ENCODE peak calls at places on chromosomes 2 and 18, in eight cellular contexts. P is BJ, Z is endothelial cell of umbilical vein, U is HFF-Myc, R is body of pancreas, N is AG04449, M is right lobe of liver, B is cardiac muscle cell. G is an unnamed sample.

GRCh38 chr2:69185807-69186206 is 172.8 kb downstream of the ANTXR1 start:
- DNase-seq in P (no peak), Z (no peak), U (no peak), R (no peak), N (no peak), M (no peak), B (no peak), G (no peak)

GRCh38 chr2:1742680-1743395 is 1.5 kb downstream of the PXDN start:
- DNase-seq in P (peak), Z (peak), U (peak), R (no peak), N (no peak), M (peak), B (peak), G (peak)

GRCh38 chr2:58131191-58132011 is 84.8 kb downstream of the VRK2 start:
- DNase-seq in P (no peak), Z (peak), U (no peak), R (peak), N (no peak), M (no peak), B (peak), G (no peak)

GRCh38 chr2:106983305-106983704 is 97.3 kb upstream of the ST6GAL2 start:
- DNase-seq in P (no peak), Z (no peak), U (no peak), R (no peak), N (no peak), M (no peak), B (no peak), G (no peak)

GRCh38 chr2:213932-214693 is 49.7 kb downstream of the SH3YL1 start:
- DNase-seq in P (no peak), Z (no peak), U (no peak), R (peak), N (no peak), M (peak), B (no peak), G (no peak)

GRCh38 chr2:95300391-95300938 is 3.3 kb downstream of the KCNIP3 start:
- DNase-seq in P (no peak), Z (no peak), U (no peak), R (no peak), N (no peak), M (no peak), B (peak), G (no peak)

GRCh38 chr18:64208531-64208930 is 59.6 kb upstream of the LINC00305 start:
- DNase-seq in P (no peak), Z (no peak), U (no peak), R (no peak), N (no peak), M (no peak), B (no peak), G (no peak)

GRCh38 chr18:52278191-52278590 is 61.8 kb upstream of the DCC start:
- DNase-seq in P (no peak), Z (no peak), U (no peak), R (no peak), N (no peak), M (no peak), B (no peak), G (peak)

GRCh38 chr2:138708682-138709241 is 71.4 kb downstream of the NXPH2 start:
- DNase-seq in P (no peak), Z (no peak), U (no peak), R (no peak), N (no peak), M (no peak), B (peak), G (no peak)

GRCh38 chr2:212726403-212726802 is 187.8 kb upstream of the ERBB4 start:
- DNase-seq in P (no peak), Z (no peak), U (no peak), R (no peak), N (no peak), M (no peak), B (no peak), G (no peak)

GRCh38 chr2:167943877-167944276 is 303.5 kb downstream of the STK39 start:
- DNase-seq in P (no peak), Z (no peak), U (no peak), R (no peak), N (no peak), M (no peak), B (no peak), G (peak)

GRCh38 chr2:120879401-120880295 is 144.0 kb downstream of the GLI2 start:
- DNase-seq in P (no peak), Z (no peak), U (no peak), R (no peak), N (no peak), M (no peak), B (no peak), G (no peak)

GRCh38 chr2:98118852-98119251 is 31.9 kb downstream of the VWA3B start:
- DNase-seq in P (no peak), Z (no peak), U (no peak), R (no peak), N (no peak), M (no peak), B (no peak), G (no peak)

GRCh38 chr2:151243468-151243867 is 18.2 kb downstream of the RBM43 start:
- DNase-seq in P (no peak), Z (no peak), U (no peak), R (no peak), N (no peak), M (no peak), B (no peak), G (no peak)

GRCh38 chr2:177670791-177671528 is 278.4 kb downstream of the AGPS start:
- DNase-seq in P (no peak), Z (no peak), U (no peak), R (no peak), N (no peak), M (no peak), B (no peak), G (no peak)

GRCh38 chr18:71237636-71238035 is 948.8 kb downstream of the SOCS6 start:
- DNase-seq in P (no peak), Z (no peak), U (no peak), R (no peak), N (no peak), M (no peak), B (no peak), G (no peak)

GRCh38 chr2:164514491-164514890 is 106.8 kb downstream of the GRB14 start:
- DNase-seq in P (no peak), Z (peak), U (no peak), R (no peak), N (no peak), M (no peak), B (no peak), G (peak)

GRCh38 chr2:26043862-26044736 is 10.2 kb downstream of the RAB10 start:
- DNase-seq in P (no peak), Z (peak), U (no peak), R (peak), N (no peak), M (peak), B (no peak), G (no peak)

GRCh38 chr2:48145845-48146452 is 239.7 kb upstream of the FBXO11 start:
- DNase-seq in P (no peak), Z (no peak), U (no peak), R (no peak), N (no peak), M (no peak), B (peak), G (no peak)

GRCh38 chr2:1796581-1796930 is 52.2 kb upstream of the PXDN start:
- DNase-seq in P (no peak), Z (no peak), U (no peak), R (no peak), N (no peak), M (no peak), B (no peak), G (no peak)

GRCh38 chr2:46377666-46378560 is 80.7 kb downstream of the EPAS1 start:
- DNase-seq in P (no peak), Z (no peak), U (no peak), R (no peak), N (no peak), M (no peak), B (no peak), G (no peak)

GRCh38 chr2:205496370-205496769 is 185.9 kb upstream of the NRP2 start:
- DNase-seq in P (no peak), Z (no peak), U (no peak), R (no peak), N (no peak), M (no peak), B (no peak), G (no peak)
- TF ChIP-seq CTCF in P (peak), Z (no peak), U (no peak), R (no peak), N (no peak), M (no peak), B (no peak), G (no peak)

DNA sequence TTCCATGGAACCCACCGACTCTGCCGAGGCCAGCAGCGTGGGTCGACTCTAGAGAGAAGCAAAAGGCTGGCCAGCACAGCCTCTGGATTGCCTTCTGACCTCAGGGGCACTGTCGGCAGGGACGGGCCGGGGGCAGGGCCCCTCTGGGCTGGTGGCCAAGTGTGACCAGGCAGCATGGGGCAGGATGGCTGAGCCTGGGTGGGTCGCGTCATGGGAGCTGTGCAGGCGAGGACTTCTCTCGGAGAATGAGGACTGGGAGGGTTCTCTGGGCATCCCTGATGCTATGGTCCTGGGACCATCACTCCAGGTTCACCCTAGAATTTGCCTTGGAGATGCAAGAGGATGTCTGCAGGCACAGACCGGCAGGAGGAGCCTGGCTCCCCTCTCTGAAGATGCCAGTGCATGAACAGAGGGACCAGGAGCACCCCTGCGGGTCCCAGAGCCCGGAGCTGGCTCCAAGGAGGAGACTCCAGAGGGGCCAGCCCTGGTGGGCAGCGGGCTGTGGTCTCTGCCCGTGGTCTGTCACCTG is 289.2 kb downstream of the NDUFA10 start:
- DNase-seq in P (no peak), Z (no peak), U (no peak), R (no peak), N (no peak), M (no peak), B (no peak), G (no peak)
- H3K4me3 ChIP-seq in P (no peak), Z (no peak), U (no peak), R (no peak), N (no peak), M (no peak), B (no peak), G (no peak)

GRCh38 chr2:162559194-162559593 is 215.3 kb downstream of the GCA start:
- DNase-seq in P (no peak), Z (no peak), U (no peak), R (no peak), N (no peak), M (no peak), B (no peak), G (no peak)

GRCh38 chr2:162556996-162557395 is 213.1 kb downstream of the GCA start:
- DNase-seq in P (no peak), Z (no peak), U (no peak), R (no peak), N (no peak), M (no peak), B (no peak), G (no peak)

GRCh38 chr2:162565666-162566065 is 221.7 kb downstream of the GCA start:
- DNase-seq in P (no peak), Z (no peak), U (no peak), R (no peak), N (no peak), M (no peak), B (no peak), G (no peak)

GRCh38 chr2:162560291-162560690 is 216.4 kb downstream of the GCA start:
- DNase-seq in P (no peak), Z (no peak), U (no peak), R (no peak), N (no peak), M (no peak), B (no peak), G (no peak)
- TF ChIP-seq CTCF in P (no peak), Z (no peak), U (no peak), R (no peak), N (no peak), M (no peak), B (no peak), G (no peak)

GRCh38 chr2:161120775-161121174 is 39.5 kb upstream of the TANK start:
- DNase-seq in P (no peak), Z (no peak), U (no peak), R (no peak), N (no peak), M (no peak), B (no peak), G (no peak)

GRCh38 chr2:161121622-161122021 is 38.6 kb upstream of the TANK start:
- DNase-seq in P (no peak), Z (no peak), U (no peak), R (no peak), N (no peak), M (no peak), B (no peak), G (no peak)

GRCh38 chr2:161123531-161124030 is 36.6 kb upstream of the TANK start:
- DNase-seq in P (no peak), Z (no peak), U (no peak), R (no peak), N (no peak), M (no peak), B (no peak), G (peak)

GRCh38 chr2:161122772-161123530 is 37.3 kb upstream of the TANK start:
- DNase-seq in P (peak), Z (peak), U (peak), R (peak), N (peak), M (no peak), B (peak), G (no peak)

DNA sequence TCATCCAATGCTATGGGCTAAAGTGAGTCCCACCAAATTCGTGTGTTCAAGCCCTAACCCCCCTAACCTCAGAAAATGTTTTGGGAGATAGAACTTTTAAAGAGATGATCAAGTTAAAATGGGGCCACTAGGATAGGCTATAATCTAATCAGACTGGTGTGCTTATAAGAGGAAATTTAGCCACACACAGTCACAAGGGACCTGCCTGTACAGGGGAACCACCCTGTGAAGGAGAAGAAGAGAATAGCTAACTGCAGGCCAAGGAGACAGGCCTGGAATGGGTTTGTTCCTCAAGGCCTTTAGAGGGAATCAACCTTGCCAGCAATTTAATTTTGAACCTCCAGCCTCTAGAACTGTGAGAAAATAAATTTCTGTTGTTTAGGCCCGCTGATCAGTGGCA is 36.0 kb upstream of the TANK start:
- DNase-seq in P (no peak), Z (no peak), U (no peak), R (no peak), N (no peak), M (no peak), B (no peak), G (no peak)
- H3K4me3 ChIP-seq in P (no peak), Z (no peak), U (no peak), R (no peak), N (no peak), M (no peak), B (no peak), G (no peak)

DNA sequence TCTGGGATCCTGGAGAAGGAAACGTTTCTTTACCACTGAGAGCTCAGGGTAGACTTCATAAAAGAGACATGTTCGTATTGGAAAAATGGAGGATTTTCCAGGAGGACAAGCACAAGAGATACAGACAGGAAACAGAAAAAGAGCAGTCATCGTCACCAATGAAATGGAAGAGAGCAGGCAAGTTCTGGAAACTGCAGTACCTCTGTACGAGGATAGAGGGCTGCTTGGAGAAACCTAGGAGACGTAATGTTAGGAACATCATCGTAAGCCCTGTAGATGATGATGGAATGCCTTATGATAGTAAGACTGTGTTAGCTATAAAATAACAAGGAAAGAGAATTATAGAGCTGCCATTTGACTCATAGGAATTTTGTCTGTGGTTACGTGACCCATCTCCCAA is 121.1 kb upstream of the KLHL14 start:
- DNase-seq in P (no peak), Z (no peak), U (no peak), R (no peak), N (no peak), M (no peak), B (no peak), G (no peak)
- TF ChIP-seq CTCF in P (no peak), Z (peak), U (peak), R (no peak), N (no peak), M (no peak), B (no peak), G (peak)

DNA sequence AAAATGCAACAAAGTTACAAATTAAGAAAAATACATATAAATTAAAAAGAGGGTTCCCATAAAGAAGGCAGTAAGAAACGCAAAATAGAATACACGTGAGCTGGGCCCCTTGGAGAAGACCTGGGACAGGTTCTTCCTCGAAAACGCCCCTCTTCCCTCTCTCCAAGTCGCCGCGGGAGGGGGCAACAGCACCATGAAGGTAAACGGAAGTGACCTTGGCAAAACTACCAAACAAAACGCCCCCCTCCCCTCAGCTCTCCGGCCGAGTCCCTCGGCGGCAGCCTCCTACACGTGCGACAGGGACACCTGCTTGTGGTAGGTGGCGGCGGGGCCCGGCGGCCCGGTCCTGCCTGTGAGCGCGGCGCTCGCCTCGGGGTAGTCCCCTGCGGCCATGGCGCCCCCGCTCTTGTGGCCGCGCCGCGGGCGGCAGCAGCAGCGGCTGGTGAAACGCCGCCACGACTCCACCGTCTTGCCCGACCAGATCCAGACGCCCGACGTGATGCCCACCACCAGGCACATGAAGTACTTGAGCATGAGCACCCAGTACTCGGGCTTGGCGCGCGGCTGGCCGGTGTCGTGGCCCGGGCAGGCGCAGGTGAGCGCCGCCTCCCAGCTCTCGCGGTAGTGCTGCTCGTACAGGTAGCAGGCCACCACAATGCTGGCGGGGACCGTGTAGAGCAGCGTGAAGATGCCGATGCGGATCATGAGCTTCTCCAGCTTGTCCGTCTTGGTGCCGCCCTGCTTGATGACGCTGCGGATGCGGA is 2.8 kb downstream of the FZD5 start:
- DNase-seq in P (no peak), Z (no peak), U (no peak), R (peak), N (no peak), M (peak), B (no peak), G (no peak)
- H3K4me3 ChIP-seq in P (no peak), Z (no peak), U (no peak), R (no peak), N (peak), M (peak), B (no peak), G (no peak)

DNA sequence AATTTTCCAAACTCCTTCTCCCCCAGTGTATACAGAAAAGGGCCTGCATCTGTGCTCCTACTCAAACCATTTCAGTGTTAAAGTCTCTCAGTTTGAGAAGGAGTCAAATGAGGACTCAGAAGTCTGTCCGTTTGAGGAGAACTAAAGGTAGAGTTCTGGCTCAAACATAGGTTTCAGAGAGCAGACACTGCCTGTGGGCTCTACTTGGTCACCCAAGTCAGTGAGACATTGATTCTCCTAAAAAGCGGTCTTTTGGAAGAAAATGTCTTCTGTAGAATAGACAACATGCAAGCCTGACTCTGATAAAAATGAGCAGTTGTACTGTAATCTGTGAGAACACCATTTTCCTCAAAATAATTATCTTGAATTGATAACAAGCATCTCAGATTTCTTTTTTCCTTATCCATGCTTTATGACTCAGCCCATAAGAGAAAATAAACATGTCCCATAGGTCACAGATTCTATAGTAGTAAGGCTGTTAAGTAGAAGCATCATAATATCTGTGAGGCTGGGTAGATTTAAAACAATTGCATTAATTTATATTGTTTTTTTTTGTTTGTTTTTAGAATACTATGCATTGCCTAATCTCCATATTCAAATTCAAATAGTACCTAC is 82.8 kb downstream of the ASXL3 start:
- DNase-seq in P (no peak), Z (no peak), U (no peak), R (no peak), N (no peak), M (no peak), B (no peak), G (no peak)
- TF ChIP-seq CTCF in P (no peak), Z (no peak), U (no peak), R (no peak), N (no peak), M (no peak), B (no peak), G (no peak)

GRCh38 chr2:61116302-61116701 is 45.7 kb upstream of the C2orf74 start:
- DNase-seq in P (no peak), Z (no peak), U (no peak), R (no peak), N (no peak), M (no peak), B (no peak), G (no peak)
- H3K4me3 ChIP-seq in P (no peak), Z (no peak), U (no peak), R (no peak), N (no peak), M (no peak), B (no peak), G (no peak)

G was measured in LNCaP clone FGC.